ENCODE peak calls at places on chromosomes 12 and 14, in four cellular contexts. One of them, this sample, is unnamed.

GRCh38 chr14:23366163-23366921 is 1.4 kb upstream of the EFS start:
- DNase-seq in GM12878: no peak
- DNase-seq in K562: no peak
- DNase-seq in HepG2: no peak
- DNase-seq in this sample: peak; percentile 93

GRCh38 chr14:99627100-99627499 is 17.8 kb upstream of the HHIPL1 start:
- DNase-seq in GM12878: no peak
- DNase-seq in K562: no peak
- DNase-seq in HepG2: no peak
- DNase-seq in this sample: no peak

GRCh38 chr12:27297576-27297975 is 35.1 kb upstream of the BMAL2 start:
- DNase-seq in HepG2: no peak
- DNase-seq in K562: no peak
- DNase-seq in GM12878: no peak
- DNase-seq in this sample: no peak

GRCh38 chr14:53004976-53005375 is 54.1 kb upstream of the FERMT2 start:
- DNase-seq in HepG2: no peak
- DNase-seq in GM12878: no peak
- DNase-seq in K562: no peak
- DNase-seq in this sample: no peak

GRCh38 chr14:99250636-99251208 is 21.3 kb downstream of the BCL11B start:
- DNase-seq in K562: no peak
- DNase-seq in HepG2: no peak
- DNase-seq in GM12878: no peak
- DNase-seq in this sample: no peak

GRCh38 chr12:11880424-11880823 is 190.3 kb upstream of the BCL2L14 start:
- DNase-seq in GM12878: no peak
- DNase-seq in K562: no peak
- DNase-seq in HepG2: no peak
- DNase-seq in this sample: no peak

GRCh38 chr14:101087614-101088394 is 184.3 kb upstream of the RTL1 start:
- DNase-seq in K562: no peak
- DNase-seq in GM12878: no peak
- DNase-seq in HepG2: no peak
- DNase-seq in this sample: peak; percentile 14

GRCh38 chr14:31243860-31244259 is 36.3 kb upstream of the HECTD1 start:
- DNase-seq in K562: peak; percentile 70
- DNase-seq in HepG2: no peak
- DNase-seq in GM12878: no peak
- DNase-seq in this sample: no peak

GRCh38 chr12:913919-914718 is 35.4 kb downstream of the RAD52 start:
- DNase-seq in HepG2: no peak
- DNase-seq in K562: no peak
- DNase-seq in GM12878: no peak
- DNase-seq in this sample: no peak

GRCh38 chr12:95648990-95649791 is 97.9 kb upstream of the USP44 start:
- DNase-seq in HepG2: no peak
- DNase-seq in GM12878: no peak
- DNase-seq in K562: no peak
- DNase-seq in this sample: no peak

GRCh38 chr14:104967414-104968152 is 10.6 kb downstream of the AHNAK2 start:
- DNase-seq in HepG2: no peak
- DNase-seq in GM12878: no peak
- DNase-seq in K562: no peak
- DNase-seq in this sample: peak; percentile 47

GRCh38 chr14:36905272-36906046 is 243.8 kb downstream of the PAX9 start:
- DNase-seq in GM12878: no peak
- DNase-seq in K562: no peak
- DNase-seq in HepG2: no peak
- DNase-seq in this sample: no peak

GRCh38 chr12:6871052-6871957 is 1.8 kb downstream of the SPSB2 start:
- DNase-seq in GM12878: no peak
- DNase-seq in HepG2: no peak
- DNase-seq in K562: peak; percentile 71
- DNase-seq in this sample: no peak

GRCh38 chr12:51887476-51888315 is at the start of gene ANKRD33:
- DNase-seq in GM12878: no peak
- DNase-seq in K562: peak; percentile 73
- DNase-seq in HepG2: no peak
- DNase-seq in this sample: peak; percentile 91

GRCh38 chr12:92012691-92013090 is 133.0 kb downstream of the BTG1 start:
- DNase-seq in K562: no peak
- DNase-seq in HepG2: no peak
- DNase-seq in GM12878: no peak
- DNase-seq in this sample: no peak

GRCh38 chr12:132359971-132360370 is 30.6 kb upstream of the GALNT9 start:
- DNase-seq in K562: no peak
- DNase-seq in HepG2: no peak
- DNase-seq in GM12878: no peak
- DNase-seq in this sample: no peak

GRCh38 chr12:78398750-78399149 is 465.8 kb upstream of the SYT1 start:
- DNase-seq in GM12878: no peak
- DNase-seq in HepG2: no peak
- DNase-seq in K562: no peak
- DNase-seq in this sample: no peak

GRCh38 chr12:57614948-57615500 is 3.8 kb downstream of the ARHGEF25 start:
- DNase-seq in K562: no peak
- DNase-seq in GM12878: no peak
- DNase-seq in HepG2: no peak
- DNase-seq in this sample: no peak

GRCh38 chr14:24250354-24250753 is 7.9 kb upstream of the TINF2 start:
- DNase-seq in GM12878: no peak
- DNase-seq in HepG2: no peak
- DNase-seq in K562: no peak
- DNase-seq in this sample: no peak

GRCh38 chr12:9364224-9365176 is 156.3 kb upstream of the PZP start:
- DNase-seq in GM12878: peak; percentile 98
- DNase-seq in K562: peak; percentile 16
- DNase-seq in HepG2: peak; percentile 46
- DNase-seq in this sample: peak; percentile 65

GRCh38 chr12:13104403-13104802 is 936 bp upstream of the GSG1 start:
- DNase-seq in HepG2: no peak
- DNase-seq in GM12878: no peak
- DNase-seq in K562: no peak
- DNase-seq in this sample: no peak

GRCh38 chr12:65695077-65695865 is 129.0 kb upstream of the HMGA2 start:
- DNase-seq in GM12878: no peak
- DNase-seq in HepG2: peak; percentile 15
- DNase-seq in K562: peak; percentile 42
- DNase-seq in this sample: no peak

GRCh38 chr12:19035552-19035951 is 94.0 kb upstream of the PLEKHA5 start:
- DNase-seq in HepG2: no peak
- DNase-seq in GM12878: no peak
- DNase-seq in K562: no peak
- DNase-seq in this sample: no peak

GRCh38 chr12:40058721-40059190 is 47.1 kb downstream of the SLC2A13 start:
- DNase-seq in GM12878: no peak
- DNase-seq in HepG2: no peak
- DNase-seq in K562: no peak
- DNase-seq in this sample: no peak

GRCh38 chr14:55512421-55512820 is 67.6 kb upstream of the KTN1 start:
- DNase-seq in GM12878: no peak
- DNase-seq in K562: no peak
- DNase-seq in HepG2: no peak
- DNase-seq in this sample: no peak

DNA sequence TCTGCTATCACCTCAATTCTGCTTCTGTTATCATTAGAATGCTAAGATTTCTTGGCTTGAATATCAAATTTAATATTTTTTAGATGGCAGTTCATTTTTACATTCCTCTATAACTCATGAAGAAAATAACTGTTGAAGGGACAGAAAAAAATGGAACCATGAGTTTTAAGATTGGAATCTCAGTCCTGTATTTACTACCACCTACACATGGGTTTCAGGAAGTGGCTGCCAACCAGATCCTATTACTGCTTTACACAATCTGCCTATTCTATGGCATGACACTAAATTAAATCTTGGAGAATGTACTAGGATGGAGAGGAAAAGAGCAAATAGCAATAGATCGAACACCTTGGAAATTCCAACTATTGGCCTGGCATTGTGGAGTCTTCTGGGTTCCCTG is 140.8 kb downstream of the DUSP6 start:
- DNase-seq in HepG2: no peak
- DNase-seq in GM12878: no peak
- DNase-seq in K562: no peak
- DNase-seq in this sample: no peak
- TF ChIP-seq CREB1 in HepG2: no peak
- TF ChIP-seq CREB1 in GM12878: no peak
- TF ChIP-seq CREB1 in K562: no peak
- TF ChIP-seq CREB1 in this sample: no peak

GRCh38 chr14:50647282-50647681 is 20.8 kb downstream of the SAV1 start:
- DNase-seq in GM12878: peak; percentile 45
- DNase-seq in HepG2: no peak
- DNase-seq in K562: no peak
- DNase-seq in this sample: no peak
- TF ChIP-seq CREB1 in GM12878: no peak
- TF ChIP-seq CREB1 in HepG2: no peak
- TF ChIP-seq CREB1 in K562: no peak
- TF ChIP-seq CREB1 in this sample: no peak

GRCh38 chr12:105451211-105451610 is 120.7 kb downstream of the C12orf75 start:
- DNase-seq in GM12878: no peak
- DNase-seq in HepG2: no peak
- DNase-seq in K562: no peak
- DNase-seq in this sample: no peak
- TF ChIP-seq CREB1 in GM12878: no peak
- TF ChIP-seq CREB1 in HepG2: no peak
- TF ChIP-seq CREB1 in K562: no peak
- TF ChIP-seq CREB1 in this sample: no peak

DNA sequence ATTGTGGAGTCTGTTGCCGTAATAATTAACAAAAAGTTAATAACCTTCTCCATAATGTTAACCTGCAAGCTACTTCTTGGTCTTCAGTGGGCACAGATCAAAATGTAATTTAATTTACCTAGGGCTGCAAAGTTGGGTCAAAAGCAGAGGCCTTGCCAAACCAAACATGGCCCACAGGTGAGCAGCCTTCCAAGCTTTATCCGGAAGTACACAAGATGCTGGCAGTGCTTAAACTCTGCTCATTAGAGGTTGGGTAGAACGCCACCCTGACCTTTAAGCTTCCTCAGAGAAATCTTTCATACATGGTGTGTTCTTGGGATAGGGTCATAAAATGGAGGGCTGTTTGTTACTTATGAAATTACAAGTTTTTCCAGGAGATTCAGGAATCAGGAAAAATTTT is 7.4 kb downstream of the EGLN3 start:
- DNase-seq in K562: no peak
- DNase-seq in HepG2: no peak
- DNase-seq in GM12878: no peak
- DNase-seq in this sample: no peak
- TF ChIP-seq CREB1 in K562: no peak
- TF ChIP-seq CREB1 in HepG2: no peak
- TF ChIP-seq CREB1 in GM12878: no peak
- TF ChIP-seq CREB1 in this sample: no peak

GRCh38 chr14:72907327-72907826 is 13.5 kb upstream of the DPF3 start:
- DNase-seq in HepG2: no peak
- DNase-seq in K562: peak; percentile 85
- DNase-seq in GM12878: no peak
- DNase-seq in this sample: no peak

GRCh38 chr14:72904840-72905561 is 11.1 kb upstream of the DPF3 start:
- DNase-seq in GM12878: no peak
- DNase-seq in HepG2: peak; percentile 53
- DNase-seq in K562: peak; percentile 71
- DNase-seq in this sample: peak; percentile 55

GRCh38 chr14:72907886-72908285 is 14.0 kb upstream of the DPF3 start:
- DNase-seq in K562: peak; percentile 71
- DNase-seq in GM12878: no peak
- DNase-seq in HepG2: no peak
- DNase-seq in this sample: no peak

GRCh38 chr14:72906316-72906715 is 12.4 kb upstream of the DPF3 start:
- DNase-seq in K562: no peak
- DNase-seq in GM12878: no peak
- DNase-seq in HepG2: no peak
- DNase-seq in this sample: no peak

GRCh38 chr14:72906879-72907278 is 13.0 kb upstream of the DPF3 start:
- DNase-seq in HepG2: no peak
- DNase-seq in K562: peak; percentile 62
- DNase-seq in GM12878: no peak
- DNase-seq in this sample: no peak
- TF ChIP-seq CREB1 in HepG2: no peak
- TF ChIP-seq CREB1 in K562: no peak
- TF ChIP-seq CREB1 in GM12878: no peak
- TF ChIP-seq CREB1 in this sample: no peak

GRCh38 chr14:20346713-20347112 is 3.3 kb downstream of the PARP2 start:
- DNase-seq in GM12878: no peak
- DNase-seq in HepG2: no peak
- DNase-seq in K562: no peak
- DNase-seq in this sample: no peak

GRCh38 chr14:20343092-20343854 is at the start of gene PARP2:
- DNase-seq in HepG2: peak; percentile 100
- DNase-seq in GM12878: peak; percentile 99
- DNase-seq in K562: peak; percentile 97
- DNase-seq in this sample: peak; percentile 99

GRCh38 chr14:20347747-20348146 is 4.3 kb downstream of the PARP2 start:
- DNase-seq in HepG2: peak; percentile 85
- DNase-seq in GM12878: no peak
- DNase-seq in K562: no peak
- DNase-seq in this sample: no peak

GRCh38 chr14:20345366-20345765 is 1.9 kb downstream of the PARP2 start:
- DNase-seq in HepG2: no peak
- DNase-seq in K562: no peak
- DNase-seq in GM12878: no peak
- DNase-seq in this sample: no peak

GRCh38 chr14:20343855-20344205 is 395 bp downstream of the PARP2 start:
- DNase-seq in GM12878: no peak
- DNase-seq in K562: peak; percentile 25
- DNase-seq in HepG2: no peak
- DNase-seq in this sample: no peak
- TF ChIP-seq CREB1 in GM12878: no peak
- TF ChIP-seq CREB1 in K562: no peak
- TF ChIP-seq CREB1 in HepG2: no peak
- TF ChIP-seq CREB1 in this sample: no peak

DNA sequence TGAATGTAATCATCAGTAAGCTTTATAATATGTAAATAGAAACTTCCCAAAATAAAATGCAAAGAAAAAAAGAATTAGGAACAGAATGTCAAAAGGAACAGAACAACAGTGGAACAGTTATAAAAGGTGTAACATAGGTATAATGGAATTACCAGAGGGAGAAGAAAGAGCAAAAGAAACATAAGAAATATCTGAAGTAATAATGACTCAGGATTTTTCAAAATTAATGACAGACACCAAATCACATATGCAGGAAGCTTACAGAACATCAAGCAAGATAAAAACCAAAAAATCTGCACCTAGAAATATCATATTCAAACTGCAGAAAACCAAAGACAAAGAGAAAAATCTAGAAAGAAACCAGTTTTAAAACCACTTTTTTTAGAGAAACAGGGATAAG is 36.1 kb downstream of the TMEM116 start:
- DNase-seq in HepG2: no peak
- DNase-seq in GM12878: no peak
- DNase-seq in K562: no peak
- DNase-seq in this sample: no peak
- TF ChIP-seq CREB1 in HepG2: no peak
- TF ChIP-seq CREB1 in GM12878: no peak
- TF ChIP-seq CREB1 in K562: no peak
- TF ChIP-seq CREB1 in this sample: no peak

GRCh38 chr12:5567021-5567744 is 135.3 kb downstream of the NTF3 start:
- DNase-seq in K562: no peak
- DNase-seq in GM12878: no peak
- DNase-seq in HepG2: no peak
- DNase-seq in this sample: no peak
- TF ChIP-seq CREB1 in K562: no peak
- TF ChIP-seq CREB1 in GM12878: no peak
- TF ChIP-seq CREB1 in HepG2: no peak
- TF ChIP-seq CREB1 in this sample: no peak